ENCODE peak calls at places on chromosomes 13 and 19, in seven cellular contexts. Y, H, O, Z, T, F and N are unnamed samples.

GRCh38 chr19:2087621-2088100 is 8.5 kb downstream of the MOB3A start:
- DNase-seq in Z (no peak), O (no peak), Y (no peak), F (no peak), T (no peak), H (no peak), N (no peak)

GRCh38 chr19:7670150-7670784 is 1.4 kb downstream of the RETN start:
- DNase-seq in O (peak), T (no peak), Y (no peak), F (peak), Z (peak), H (no peak), N (no peak)

GRCh38 chr13:74710006-74710405 is 575.8 kb upstream of the KLF12 start:
- DNase-seq in F (peak), O (no peak), Y (no peak), Z (no peak), T (no peak), H (no peak), N (no peak)

GRCh38 chr19:31364956-31365355 is 15.7 kb upstream of the TSHZ3 start:
- DNase-seq in Y (no peak), F (no peak), O (no peak), Z (no peak), H (no peak), T (no peak), N (no peak)

GRCh38 chr19:48844472-48844871 is 8.2 kb upstream of the HSD17B14 start:
- DNase-seq in O (no peak), Y (no peak), Z (no peak), F (peak), T (no peak), H (no peak), N (peak)

GRCh38 chr19:42290136-42290522 is 11.8 kb upstream of the PRR19 start:
- DNase-seq in H (no peak), Y (no peak), T (no peak), F (no peak), Z (no peak), O (no peak), N (no peak)

GRCh38 chr13:22041741-22042140 is 370.9 kb downstream of the FGF9 start:
- DNase-seq in Z (no peak), H (no peak), Y (no peak), F (no peak), O (no peak), T (no peak), N (no peak)

GRCh38 chr13:90430127-90430526 is 917.4 kb upstream of the MIR17HG start:
- DNase-seq in F (peak), Z (no peak), O (no peak), T (no peak), Y (no peak), H (no peak), N (no peak)

GRCh38 chr13:110626510-110626909 is 11.2 kb downstream of the NAXD start:
- DNase-seq in Z (no peak), O (no peak), H (no peak), F (no peak), T (no peak), Y (no peak), N (no peak)

GRCh38 chr19:18204394-18205179 is 745 bp upstream of the RAB3A start:
- DNase-seq in Z (no peak), Y (no peak), O (no peak), T (no peak), H (no peak), F (no peak), N (no peak)

GRCh38 chr19:49335071-49335783 is at the start of gene CD37:
- DNase-seq in H (peak), F (no peak), T (peak), Z (peak), Y (no peak), O (peak), N (no peak)

GRCh38 chr19:35347171-35347929 is at the start of gene FFAR1:
- DNase-seq in H (no peak), Z (peak), O (peak), F (no peak), T (peak), Y (no peak), N (no peak)

GRCh38 chr19:54287456-54287855 is 6.5 kb upstream of the LILRB2 start:
- DNase-seq in O (no peak), F (peak), T (no peak), Y (no peak), Z (no peak), H (no peak), N (no peak)

GRCh38 chr13:106503730-106504129 is 31.7 kb downstream of the EFNB2 start:
- DNase-seq in O (no peak), F (no peak), Y (no peak), Z (no peak), H (no peak), T (no peak), N (no peak)

GRCh38 chr13:40352385-40352778 is 314.1 kb downstream of the FOXO1 start:
- DNase-seq in F (peak), Z (no peak), O (no peak), Y (peak), H (no peak), T (no peak), N (no peak)

GRCh38 chr13:38008636-38009035 is 139.1 kb upstream of the TRPC4 start:
- DNase-seq in Y (no peak), O (no peak), Z (no peak), H (no peak), T (no peak), F (peak), N (no peak)

GRCh38 chr13:61913183-61913582 is 497.5 kb upstream of the PCDH20 start:
- DNase-seq in Z (no peak), Y (no peak), H (no peak), F (no peak), T (no peak), O (no peak), N (no peak)

GRCh38 chr19:42313840-42314755 is 989 bp downstream of the TMEM145 start:
- DNase-seq in Z (no peak), Y (no peak), H (no peak), T (no peak), O (no peak), F (no peak), N (no peak)

GRCh38 chr13:113863511-113864302 is at the start of gene GAS6:
- DNase-seq in Y (no peak), Z (peak), T (no peak), F (peak), H (no peak), O (peak), N (no peak)

GRCh38 chr13:34654203-34654602 is 287.9 kb upstream of the NBEA start:
- DNase-seq in F (no peak), T (no peak), H (no peak), Z (no peak), O (no peak), Y (no peak), N (no peak)

GRCh38 chr13:39773833-39774232 is 118.4 kb downstream of the COG6 start:
- DNase-seq in O (no peak), F (no peak), Y (no peak), T (no peak), Z (no peak), H (no peak), N (no peak)

GRCh38 chr13:32134991-32135390 is 103.4 kb downstream of the FRY start:
- DNase-seq in O (no peak), Z (no peak), T (no peak), Y (no peak), F (no peak), H (no peak), N (no peak)

GRCh38 chr13:73058432-73058740 is 419 bp upstream of the KLF5 start:
- DNase-seq in Y (no peak), H (no peak), T (no peak), F (no peak), Z (no peak), O (no peak), N (no peak)

GRCh38 chr19:29201849-29202248 is 11.1 kb downstream of the UQCRFS1 start:
- DNase-seq in F (no peak), H (no peak), O (no peak), T (no peak), Z (no peak), Y (no peak), N (no peak)

GRCh38 chr13:94494021-94494420 is 14.5 kb upstream of the DCT start:
- DNase-seq in Y (no peak), T (no peak), Z (no peak), H (no peak), O (no peak), F (no peak), N (no peak)

GRCh38 chr13:20118268-20119140 is 42.3 kb downstream of the GJA3 start:
- DNase-seq in O (no peak), Y (peak), F (peak), T (no peak), Z (peak), H (peak), N (no peak)

GRCh38 chr19:28296506-28296905 is 916.4 kb downstream of the UQCRFS1 start:
- DNase-seq in T (no peak), H (no peak), Y (no peak), Z (no peak), O (no peak), F (peak), N (peak)

GRCh38 chr13:70623260-70623659 is 515.0 kb upstream of the KLHL1 start:
- DNase-seq in Y (no peak), T (no peak), O (no peak), F (peak), Z (no peak), H (no peak), N (no peak)

GRCh38 chr13:113666951-113667701 is at the start of gene GRK1:
- DNase-seq in Z (peak), O (peak), T (no peak), H (no peak), F (no peak), Y (no peak), N (no peak)

GRCh38 chr19:4970558-4971423 is 1.9 kb downstream of the KDM4B start:
- DNase-seq in Z (no peak), O (no peak), H (no peak), F (peak), Y (no peak), T (no peak), N (no peak)

GRCh38 chr19:49331616-49332055 is 3.6 kb upstream of the CD37 start:
- DNase-seq in Y (no peak), O (no peak), Z (no peak), F (peak), H (peak), T (peak), N (no peak)

GRCh38 chr19:57241181-57241580 is 749 bp downstream of the ZNF805 start:
- DNase-seq in F (peak), T (no peak), H (no peak), O (peak), Z (no peak), Y (no peak), N (no peak)

GRCh38 chr13:42046448-42046847 is 2.0 kb upstream of the DGKH start:
- DNase-seq in Y (no peak), F (no peak), O (no peak), T (no peak), H (no peak), Z (no peak), N (no peak)